ENCODE peak calls at places on chromosomes 6 and 20, in four cellular contexts. S, Z, O and I are unnamed samples. For H3K4me1, the result is how much of the 10 kb centered on the place peaks cover.

GRCh38 chr6:33878541-33878940 is 74.7 kb upstream of the MLN start:
- DNase-seq in S (no peak), Z (no peak), O (no peak), I (no peak)

GRCh38 chr6:27133281-27134227 is 113.9 kb upstream of the PRSS16 start:
- DNase-seq in S (peak), Z (peak), O (peak), I (peak)

GRCh38 chr6:155174576-155175174 is 89.1 kb upstream of the CLDN20 start:
- DNase-seq in S (peak), Z (peak), O (peak), I (no peak)

GRCh38 chr6:155256122-155256795 is 7.6 kb upstream of the CLDN20 start:
- DNase-seq in S (no peak), Z (no peak), O (no peak), I (no peak)

GRCh38 chr6:158031445-158032353 is 50.0 kb downstream of the SYNJ2 start:
- DNase-seq in S (no peak), Z (no peak), O (no peak), I (peak)

GRCh38 chr6:16799279-16800193 is 38.3 kb upstream of the ATXN1 start:
- DNase-seq in S (no peak), Z (no peak), O (no peak), I (no peak)

GRCh38 chr6:169800668-169801395 is 49.4 kb downstream of the ERMARD start:
- DNase-seq in S (no peak), Z (peak), O (peak), I (no peak)

GRCh38 chr20:23995905-23996666 is 7.5 kb upstream of the GGTLC1 start:
- DNase-seq in S (peak), Z (no peak), O (peak), I (no peak)

GRCh38 chr6:31365864-31366263 is 8.9 kb upstream of the HLA-B start:
- DNase-seq in S (no peak), Z (no peak), O (no peak), I (no peak)

GRCh38 chr6:158441639-158442308 is 118.1 kb upstream of the TMEM181 start:
- DNase-seq in S (no peak), Z (no peak), O (peak), I (no peak)

GRCh38 chr20:35743693-35744491 is 1.8 kb upstream of the RBM39 start:
- DNase-seq in S (peak), Z (no peak), O (no peak), I (no peak)

GRCh38 chr6:75484535-75484934 is 9.1 kb downstream of the FILIP1 start:
- DNase-seq in S (no peak), Z (no peak), O (no peak), I (no peak)

GRCh38 chr6:45272626-45273025 is 55.5 kb upstream of the RUNX2 start:
- DNase-seq in S (no peak), Z (no peak), O (no peak), I (no peak)

GRCh38 chr6:16477367-16478149 is 239.2 kb downstream of the GMPR start:
- DNase-seq in S (no peak), Z (no peak), O (no peak), I (no peak)

GRCh38 chr6:110813813-110814487 is 1.3 kb downstream of the CDK19 start:
- DNase-seq in S (peak), Z (no peak), O (peak), I (no peak)

GRCh38 chr6:157613011-157613522 is 210.0 kb upstream of the SNX9 start:
- DNase-seq in S (no peak), Z (no peak), O (no peak), I (no peak)

GRCh38 chr6:54291146-54291545 is 17.1 kb upstream of the TINAG start:
- DNase-seq in S (no peak), Z (no peak), O (no peak), I (no peak)

GRCh38 chr6:169075211-169075621 is 178.4 kb downstream of the THBS2 start:
- DNase-seq in S (no peak), Z (no peak), O (peak), I (peak)

GRCh38 chr6:137975058-137975940 is 108.2 kb downstream of the TNFAIP3 start:
- DNase-seq in S (peak), Z (no peak), O (no peak), I (no peak)

GRCh38 chr6:105616521-105616920 is 213.6 kb upstream of the PREP start:
- DNase-seq in S (no peak), Z (no peak), O (no peak), I (no peak)

GRCh38 chr6:2918936-2919335 is 15.8 kb upstream of the SERPINB9 start:
- DNase-seq in S (no peak), Z (no peak), O (peak), I (no peak)

GRCh38 chr20:46031701-46032254 is 2.8 kb downstream of the SLC12A5 start:
- DNase-seq in S (no peak), Z (peak), O (no peak), I (no peak)

GRCh38 chr6:1667012-1667804 is 57.5 kb downstream of the FOXC1 start:
- DNase-seq in S (no peak), Z (no peak), O (no peak), I (no peak)

GRCh38 chr6:77620290-77620882 is 32.5 kb upstream of the MEI4 start:
- DNase-seq in S (peak), Z (peak), O (peak), I (no peak)

DNA sequence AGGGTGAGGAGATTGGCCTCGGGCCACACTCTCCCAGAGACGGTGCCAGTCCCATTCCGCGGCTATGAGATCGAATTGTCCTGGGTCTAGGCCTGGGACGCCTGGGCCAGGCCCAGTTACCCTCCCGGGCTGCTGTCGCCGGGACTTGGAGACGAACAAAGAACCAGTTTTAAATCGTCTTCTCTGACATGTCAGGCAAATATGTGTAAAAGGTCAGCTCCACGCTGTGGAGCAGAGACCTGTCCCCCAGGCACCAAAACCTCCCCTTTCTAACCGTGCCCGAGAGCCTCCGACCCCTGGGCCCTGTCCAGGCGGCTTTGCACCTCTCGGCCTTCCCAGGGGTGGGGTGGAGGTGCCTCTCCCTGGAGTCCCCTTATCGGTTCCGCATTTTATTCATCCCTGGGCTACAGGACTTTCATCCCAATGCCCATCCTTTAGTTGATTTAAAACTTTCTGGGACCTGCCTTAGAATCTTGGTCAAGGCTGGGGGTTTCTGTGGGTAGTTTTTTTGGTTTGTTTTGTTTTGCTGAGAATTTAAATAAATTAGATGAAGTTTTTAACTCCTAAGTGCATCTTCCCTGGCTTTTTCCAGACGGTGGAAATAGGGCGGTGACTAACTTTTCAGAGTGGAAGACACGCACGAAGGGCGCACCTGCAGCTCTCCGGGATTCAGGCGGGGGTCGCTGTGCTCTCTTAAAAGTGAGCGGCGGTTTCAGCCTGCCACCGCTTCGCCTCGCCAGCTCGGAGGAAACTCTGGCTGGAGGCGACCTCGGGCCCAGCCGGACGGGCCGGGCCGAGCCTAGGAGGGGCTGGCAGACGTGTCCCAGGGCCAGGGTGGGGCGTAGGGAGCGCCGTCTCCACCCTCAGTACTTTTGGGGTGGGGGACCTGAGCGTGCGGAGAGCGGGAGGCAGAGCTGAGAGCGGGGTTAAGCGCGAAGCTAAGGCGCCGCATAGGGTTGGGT is 6.0 kb upstream of the TFAP2A start:
- DNase-seq in S (no peak), Z (peak), O (no peak), I (no peak)
- TF ChIP-seq CTCF in S (no peak), Z (peak), O (no peak), I (no peak)

GRCh38 chr6:107729098-107729497 is 95.0 kb downstream of the SCML4 start:
- DNase-seq in S (no peak), Z (no peak), O (no peak), I (no peak)
- H3K4me1 ChIP-seq in S (under half), Z (under half), O (under half), I (under half)

GRCh38 chr6:36897629-36898028 is 11.9 kb downstream of the C6orf89 start:
- DNase-seq in S (peak), Z (peak), O (no peak), I (no peak)
- TF ChIP-seq CTCF in S (peak), Z (peak), O (no peak), I (no peak)

GRCh38 chr6:125019873-125020272 is 57.6 kb downstream of the RNF217 start:
- DNase-seq in S (no peak), Z (peak), O (no peak), I (no peak)

GRCh38 chr6:125027287-125027686 is 65.0 kb downstream of the RNF217 start:
- DNase-seq in S (no peak), Z (no peak), O (no peak), I (no peak)

GRCh38 chr6:125022391-125022989 is 60.3 kb downstream of the RNF217 start:
- DNase-seq in S (no peak), Z (no peak), O (no peak), I (no peak)

GRCh38 chr6:125020385-125020784 is 58.1 kb downstream of the RNF217 start:
- DNase-seq in S (no peak), Z (no peak), O (no peak), I (no peak)

DNA sequence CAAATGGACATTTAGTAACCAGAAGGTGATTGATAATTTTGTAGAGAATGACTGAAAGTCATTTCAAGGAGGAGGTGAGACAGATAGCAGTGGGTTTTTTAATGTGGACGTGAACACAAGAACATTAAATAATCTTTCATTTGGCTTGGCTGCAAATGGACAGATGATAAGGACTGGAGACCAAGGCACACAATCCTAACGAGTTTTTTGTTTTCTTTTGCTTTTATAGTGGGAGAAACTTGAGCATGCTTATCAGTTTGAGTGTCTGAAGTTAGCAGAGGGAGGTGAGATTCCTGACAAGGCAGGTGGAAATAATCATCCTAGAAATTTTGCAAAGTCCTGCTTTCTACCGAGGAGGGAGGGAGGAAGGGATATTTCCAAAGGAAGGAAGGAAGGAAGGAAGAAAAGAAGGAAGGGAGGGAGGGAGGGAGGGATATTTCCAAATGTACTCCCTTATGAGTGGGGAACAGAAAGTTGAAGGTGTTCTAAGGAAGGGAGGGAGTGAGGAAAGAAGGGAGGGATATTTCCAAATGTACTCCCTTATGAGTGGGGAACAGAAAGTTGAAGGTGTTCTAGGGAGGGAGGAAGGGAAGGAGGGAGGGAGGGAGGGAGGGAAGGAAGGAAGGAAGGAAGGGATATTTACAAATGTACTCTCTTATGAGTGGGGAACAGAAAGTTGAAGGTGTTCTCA is 63.1 kb downstream of the RNF217 start:
- DNase-seq in S (no peak), Z (no peak), O (no peak), I (no peak)
- H3K4me1 ChIP-seq in S (under half), Z (under half), O (under half), I (under half)